ENCODE peak calls at places on chromosomes 1 and 21, in eight cellular contexts. A, W, S, U, P, N, Q and Y are unnamed samples.

GRCh38 chr1:213987876-213988638 is at the start of gene PROX1:
- DNase-seq in U (peak; percentile 78), A (peak; percentile 81), N (peak; percentile 35), P (peak; percentile 77), S (peak; percentile 77), Q (no peak), W (peak; percentile 87), Y (peak; percentile 87)

GRCh38 chr1:205440121-205440475 is 15.7 kb downstream of the BLACAT1 start:
- DNase-seq in N (no peak), S (no peak), Q (no peak), W (no peak), U (no peak), P (no peak), A (no peak), Y (no peak)

GRCh38 chr1:68782890-68783289 is 286.0 kb upstream of the DEPDC1 start:
- DNase-seq in W (no peak), A (no peak), S (no peak), Q (no peak), U (no peak), P (no peak), N (no peak), Y (no peak)

GRCh38 chr21:34612557-34612956 is 2.4 kb downstream of the RCAN1 start:
- DNase-seq in Q (no peak), S (no peak), P (no peak), A (no peak), N (no peak), U (no peak), W (peak; percentile 55), Y (no peak)

GRCh38 chr1:20469406-20470076 is 16.5 kb downstream of the CAMK2N1 start:
- DNase-seq in P (no peak), N (no peak), U (no peak), S (no peak), Q (no peak), W (no peak), A (no peak), Y (no peak)

GRCh38 chr1:203354246-203354645 is 3.3 kb upstream of the FMOD start:
- DNase-seq in A (no peak), Q (no peak), S (no peak), W (no peak), P (no peak), N (peak; percentile 82), U (no peak), Y (no peak)

GRCh38 chr1:179954494-179955317 is at the start of gene CEP350:
- DNase-seq in A (peak; percentile 98), P (peak; percentile 98), Q (peak; percentile 97), N (peak; percentile 96), U (peak; percentile 99), W (peak; percentile 99), S (peak; percentile 98), Y (peak; percentile 98)

GRCh38 chr1:147272042-147272441 is 29.6 kb downstream of the CHD1L start:
- DNase-seq in N (no peak), U (no peak), S (no peak), Q (no peak), A (no peak), P (no peak), W (no peak), Y (no peak)

GRCh38 chr1:226809785-226810571 is 60.4 kb upstream of the PSEN2 start:
- DNase-seq in U (no peak), S (no peak), P (no peak), Q (no peak), N (peak; percentile 83), A (no peak), W (no peak), Y (no peak)
- TF ChIP-seq CTCF in U (no peak), S (no peak), P (no peak), Q (no peak), N (no peak), A (no peak), W (no peak), Y (no peak)

GRCh38 chr21:44024895-44025353 is 12.8 kb downstream of the TRAPPC10 start:
- DNase-seq in A (peak; percentile 73), Q (no peak), S (no peak), W (peak; percentile 70), U (peak; percentile 64), P (peak; percentile 40), N (no peak), Y (no peak)

GRCh38 chr21:44029460-44030087 is 17.5 kb downstream of the TRAPPC10 start:
- DNase-seq in N (no peak), Q (no peak), W (no peak), U (no peak), S (no peak), P (no peak), A (no peak), Y (no peak)

GRCh38 chr21:44028287-44028659 is 16.2 kb downstream of the TRAPPC10 start:
- DNase-seq in Q (no peak), P (no peak), N (no peak), U (no peak), W (no peak), A (no peak), S (no peak), Y (no peak)

GRCh38 chr21:44024257-44024656 is 12.1 kb downstream of the TRAPPC10 start:
- DNase-seq in P (no peak), U (no peak), W (no peak), S (no peak), Q (no peak), A (no peak), N (no peak), Y (no peak)

GRCh38 chr21:44027607-44028286 is 15.6 kb downstream of the TRAPPC10 start:
- DNase-seq in S (no peak), W (no peak), Q (no peak), U (no peak), P (no peak), N (no peak), A (no peak), Y (no peak)
- H3K4me3 ChIP-seq in S (no peak overlapping the region), W (no peak overlapping the region), Q (no peak overlapping the region), U (no peak overlapping the region), P (no peak overlapping the region), N (no peak overlapping the region), A (no peak overlapping the region), Y (no peak overlapping the region)

GRCh38 chr1:117622726-117623125 is 16.9 kb downstream of the TENT5C start:
- DNase-seq in S (no peak), A (no peak), W (no peak), N (no peak), U (no peak), P (no peak), Q (no peak), Y (no peak)
- TF ChIP-seq CTCF in S (no peak), A (no peak), W (no peak), N (no peak), U (peak; percentile 23), P (no peak), Q (no peak), Y (no peak)

GRCh38 chr1:118981436-118981835 is 6.7 kb downstream of the TBX15 start:
- DNase-seq in W (no peak), N (no peak), Q (no peak), S (no peak), U (no peak), A (no peak), P (no peak), Y (no peak)
- H3K4me3 ChIP-seq in W (no peak overlapping the region), N (no peak overlapping the region), Q (no peak overlapping the region), S (no peak overlapping the region), U (no peak overlapping the region), A (peak overlapping the region; percentile 71), P (no peak overlapping the region), Y (no peak overlapping the region)

DNA sequence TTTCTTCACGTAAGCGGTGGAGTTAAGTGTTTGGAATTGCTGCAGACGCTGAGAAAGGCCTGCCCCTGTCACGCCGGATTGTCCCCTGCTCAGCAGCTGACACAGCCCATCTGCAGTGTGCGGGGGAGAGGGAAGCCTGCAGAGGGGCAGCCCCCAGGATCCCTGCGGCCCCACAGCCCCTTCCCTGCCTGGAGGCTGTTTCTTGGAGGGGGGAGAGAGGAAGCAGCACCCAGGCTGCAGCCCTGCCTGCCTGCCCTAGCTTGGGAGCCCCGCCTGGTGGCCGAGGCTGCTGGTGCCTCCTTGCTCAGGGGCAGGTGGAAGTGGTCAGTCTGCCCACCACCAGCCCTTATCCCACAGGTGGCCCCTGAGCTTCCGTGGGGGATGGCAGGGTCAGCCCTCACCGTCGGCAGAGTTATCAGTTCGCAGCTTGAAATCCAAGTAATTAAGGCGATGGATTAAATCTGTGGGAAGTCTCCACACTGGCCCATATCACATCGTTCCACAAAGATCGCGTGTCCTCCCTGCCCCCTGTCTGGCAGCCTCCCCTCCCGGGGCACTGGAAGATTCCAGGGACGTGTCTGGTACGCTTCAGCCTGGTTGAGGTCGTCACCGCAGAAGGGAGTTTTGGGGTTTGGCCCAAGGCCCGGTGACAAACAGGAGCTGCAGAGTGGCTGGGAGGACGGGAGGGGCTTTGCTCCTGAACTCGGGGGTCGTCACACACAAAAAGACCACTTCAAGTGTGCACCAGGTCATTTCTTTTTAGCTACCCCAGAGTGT is 50.9 kb downstream of the PRDM16 start:
- DNase-seq in W (peak; percentile 56), S (no peak), N (no peak), A (no peak), U (no peak), P (no peak), Q (no peak), Y (no peak)
- TF ChIP-seq CTCF in W (no peak), S (no peak), N (no peak), A (peak; percentile 25), U (no peak), P (no peak), Q (no peak), Y (no peak)

DNA sequence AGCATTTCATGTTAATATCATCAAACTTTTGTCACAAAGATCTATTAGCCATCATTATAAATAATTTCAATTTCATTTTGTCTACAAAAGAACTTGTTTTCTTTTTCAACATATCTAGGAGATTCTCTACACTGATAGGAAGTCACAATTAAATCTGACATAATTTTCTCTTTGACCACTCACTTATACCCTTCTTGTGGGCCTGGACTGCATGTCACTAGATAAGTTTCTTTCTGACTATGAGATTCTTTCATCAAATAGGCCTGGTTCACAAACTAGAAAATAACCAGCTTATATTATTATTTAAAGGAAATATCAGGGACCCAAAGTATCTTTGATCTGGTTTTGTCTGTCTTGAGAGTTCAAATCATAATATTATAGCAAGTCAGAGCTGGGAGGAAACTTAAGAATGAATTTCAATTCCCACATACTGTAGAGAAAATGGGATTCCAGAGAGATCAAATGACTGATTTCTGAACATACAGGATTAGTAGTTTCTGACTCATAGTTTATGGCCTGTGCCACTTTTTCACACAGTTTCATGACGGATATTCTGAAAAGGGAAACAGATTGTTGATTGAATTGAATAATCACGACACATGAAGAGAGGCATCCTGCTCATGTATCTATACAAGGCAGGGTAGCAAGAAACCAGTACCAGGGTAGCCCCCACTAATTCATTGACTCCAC is 355.8 kb downstream of the GPATCH2 start:
- DNase-seq in P (no peak), A (no peak), Q (no peak), N (no peak), W (no peak), S (no peak), U (no peak), Y (no peak)
- H3K4me3 ChIP-seq in P (no peak overlapping the region), A (no peak overlapping the region), Q (no peak overlapping the region), N (no peak overlapping the region), W (no peak overlapping the region), S (no peak overlapping the region), U (no peak overlapping the region), Y (no peak overlapping the region)

GRCh38 chr1:229238674-229239415 is 32.1 kb upstream of the RAB4A start:
- DNase-seq in Q (no peak), N (no peak), A (no peak), P (no peak), S (no peak), W (no peak), U (no peak), Y (peak; percentile 54)
- TF ChIP-seq CTCF in Q (no peak), N (no peak), A (no peak), P (no peak), S (no peak), W (no peak), U (no peak), Y (no peak)